ENCODE peak calls at places on chromosome 19, in eight cellular contexts. One of them, this sample, is unnamed.

GRCh38 chr19:58182989-58183821 is at the start of gene ZNF274:
- DNase-seq in fibroblast of mammary gland: peak; percentile 96
- DNase-seq in RWPE2: peak; percentile 92
- DNase-seq in Caco-2: peak; percentile 97
- DNase-seq in cardiac fibroblast: peak; percentile 98
- DNase-seq in fibroblast of pulmonary artery: peak; percentile 94
- DNase-seq in A549: peak; percentile 96
- DNase-seq in CD8-positive, alpha-beta T cell: peak; percentile 95
- DNase-seq in this sample: peak; percentile 88

GRCh38 chr19:11378319-11379189 is 4.1 kb downstream of the SWSAP1 start:
- DNase-seq in fibroblast of mammary gland: peak; percentile 90
- DNase-seq in RWPE2: no peak
- DNase-seq in Caco-2: peak; percentile 50
- DNase-seq in cardiac fibroblast: peak; percentile 88
- DNase-seq in fibroblast of pulmonary artery: peak; percentile 66
- DNase-seq in A549: peak; percentile 62
- DNase-seq in CD8-positive, alpha-beta T cell: no peak
- DNase-seq in this sample: peak; percentile 81

GRCh38 chr19:15452111-15453047 is 2.6 kb upstream of the WIZ start:
- DNase-seq in fibroblast of mammary gland: peak; percentile 82
- DNase-seq in RWPE2: peak; percentile 83
- DNase-seq in Caco-2: peak; percentile 62
- DNase-seq in cardiac fibroblast: peak; percentile 88
- DNase-seq in fibroblast of pulmonary artery: peak; percentile 86
- DNase-seq in A549: peak; percentile 71
- DNase-seq in CD8-positive, alpha-beta T cell: no peak
- DNase-seq in this sample: no peak

GRCh38 chr19:14116918-14117578 is 514 bp downstream of the PRKACA start:
- DNase-seq in fibroblast of mammary gland: no peak
- DNase-seq in RWPE2: no peak
- DNase-seq in Caco-2: no peak
- DNase-seq in cardiac fibroblast: no peak
- DNase-seq in fibroblast of pulmonary artery: no peak
- DNase-seq in A549: no peak
- DNase-seq in CD8-positive, alpha-beta T cell: no peak
- DNase-seq in this sample: no peak

GRCh38 chr19:44566984-44567383 is 37.5 kb upstream of the CEACAM20 start:
- DNase-seq in fibroblast of mammary gland: no peak
- DNase-seq in RWPE2: no peak
- DNase-seq in Caco-2: no peak
- DNase-seq in cardiac fibroblast: no peak
- DNase-seq in fibroblast of pulmonary artery: no peak
- DNase-seq in A549: no peak
- DNase-seq in CD8-positive, alpha-beta T cell: no peak
- DNase-seq in this sample: no peak

GRCh38 chr19:53865918-53866696 is 1.6 kb upstream of the MYADM start:
- DNase-seq in fibroblast of mammary gland: peak; percentile 45
- DNase-seq in RWPE2: no peak
- DNase-seq in Caco-2: peak; percentile 56
- DNase-seq in cardiac fibroblast: peak; percentile 66
- DNase-seq in fibroblast of pulmonary artery: peak; percentile 63
- DNase-seq in A549: peak; percentile 78
- DNase-seq in CD8-positive, alpha-beta T cell: peak; percentile 65
- DNase-seq in this sample: peak; percentile 64

GRCh38 chr19:51602189-51602854 is 27.9 kb downstream of the SIGLEC5 start:
- DNase-seq in fibroblast of mammary gland: no peak
- DNase-seq in RWPE2: no peak
- DNase-seq in Caco-2: no peak
- DNase-seq in cardiac fibroblast: no peak
- DNase-seq in fibroblast of pulmonary artery: no peak
- DNase-seq in A549: no peak
- DNase-seq in CD8-positive, alpha-beta T cell: no peak
- DNase-seq in this sample: no peak

GRCh38 chr19:15200575-15201364 is at the start of gene NOTCH3:
- DNase-seq in fibroblast of mammary gland: no peak
- DNase-seq in RWPE2: no peak
- DNase-seq in Caco-2: no peak
- DNase-seq in cardiac fibroblast: no peak
- DNase-seq in fibroblast of pulmonary artery: no peak
- DNase-seq in A549: no peak
- DNase-seq in CD8-positive, alpha-beta T cell: no peak
- DNase-seq in this sample: no peak

DNA sequence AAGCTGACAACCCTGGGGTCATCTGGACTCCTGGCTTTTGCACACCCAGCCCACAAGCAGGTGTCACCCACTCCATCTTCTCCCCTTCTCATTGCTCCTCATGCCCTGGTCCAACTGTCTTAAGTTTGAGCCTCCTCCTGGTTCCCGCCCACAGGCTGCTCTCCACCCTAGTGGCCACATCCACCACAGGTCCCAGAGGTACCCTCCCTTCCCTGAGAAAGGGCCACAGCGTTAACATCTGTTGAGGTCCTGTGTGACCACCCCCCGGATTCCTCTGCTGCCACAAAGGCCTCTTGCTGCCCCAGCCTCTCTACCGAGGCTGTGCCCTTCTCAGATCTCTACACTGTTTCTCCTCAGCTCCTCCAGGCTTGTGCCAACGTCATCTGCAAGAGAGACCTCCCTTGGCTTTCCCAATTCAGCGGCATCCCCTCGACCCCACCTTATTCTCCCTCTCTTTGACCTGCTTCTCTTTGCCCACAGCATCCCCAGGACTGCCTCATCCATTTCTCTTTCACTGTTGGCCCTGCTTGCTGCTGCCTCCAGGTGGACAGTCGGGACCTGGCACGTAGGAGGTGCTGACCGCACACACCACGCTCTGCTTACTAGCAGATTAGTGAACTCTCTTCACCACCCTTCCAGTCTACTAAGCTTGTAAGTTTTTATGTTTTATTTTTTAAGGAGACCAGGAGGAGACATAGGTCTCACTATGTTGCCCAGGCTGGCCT is 33.3 kb downstream of the SUGP2 start:
- DNase-seq in fibroblast of mammary gland: peak; percentile 11
- DNase-seq in RWPE2: no peak
- DNase-seq in Caco-2: no peak
- DNase-seq in cardiac fibroblast: peak; percentile 24
- DNase-seq in fibroblast of pulmonary artery: peak; percentile 35
- DNase-seq in A549: no peak
- DNase-seq in CD8-positive, alpha-beta T cell: no peak
- DNase-seq in this sample: no peak
- TF ChIP-seq CTCF in fibroblast of mammary gland: peak; percentile 26
- TF ChIP-seq CTCF in RWPE2: peak; percentile 10
- TF ChIP-seq CTCF in Caco-2: no peak
- TF ChIP-seq CTCF in cardiac fibroblast: peak; percentile 40
- TF ChIP-seq CTCF in fibroblast of pulmonary artery: peak; percentile 38
- TF ChIP-seq CTCF in A549: no peak
- TF ChIP-seq CTCF in CD8-positive, alpha-beta T cell: no peak
- TF ChIP-seq CTCF in this sample: peak; percentile 54

GRCh38 chr19:49165865-49166301 is 8.3 kb downstream of the TRPM4 start:
- DNase-seq in fibroblast of mammary gland: no peak
- DNase-seq in RWPE2: no peak
- DNase-seq in Caco-2: no peak
- DNase-seq in cardiac fibroblast: no peak
- DNase-seq in fibroblast of pulmonary artery: no peak
- DNase-seq in A549: no peak
- DNase-seq in CD8-positive, alpha-beta T cell: no peak
- DNase-seq in this sample: no peak
- TF ChIP-seq CTCF in fibroblast of mammary gland: no peak
- TF ChIP-seq CTCF in RWPE2: no peak
- TF ChIP-seq CTCF in Caco-2: no peak
- TF ChIP-seq CTCF in cardiac fibroblast: no peak
- TF ChIP-seq CTCF in fibroblast of pulmonary artery: no peak
- TF ChIP-seq CTCF in A549: no peak
- TF ChIP-seq CTCF in CD8-positive, alpha-beta T cell: no peak
- TF ChIP-seq CTCF in this sample: peak; percentile 10

GRCh38 chr19:48596679-48597465 is 9.7 kb upstream of the SPACA4 start:
- DNase-seq in fibroblast of mammary gland: no peak
- DNase-seq in RWPE2: no peak
- DNase-seq in Caco-2: no peak
- DNase-seq in cardiac fibroblast: no peak
- DNase-seq in fibroblast of pulmonary artery: no peak
- DNase-seq in A549: no peak
- DNase-seq in CD8-positive, alpha-beta T cell: peak; percentile 55
- DNase-seq in this sample: no peak
- TF ChIP-seq CTCF in fibroblast of mammary gland: no peak
- TF ChIP-seq CTCF in RWPE2: no peak
- TF ChIP-seq CTCF in Caco-2: no peak
- TF ChIP-seq CTCF in cardiac fibroblast: no peak
- TF ChIP-seq CTCF in fibroblast of pulmonary artery: no peak
- TF ChIP-seq CTCF in A549: no peak
- TF ChIP-seq CTCF in CD8-positive, alpha-beta T cell: no peak
- TF ChIP-seq CTCF in this sample: no peak

DNA sequence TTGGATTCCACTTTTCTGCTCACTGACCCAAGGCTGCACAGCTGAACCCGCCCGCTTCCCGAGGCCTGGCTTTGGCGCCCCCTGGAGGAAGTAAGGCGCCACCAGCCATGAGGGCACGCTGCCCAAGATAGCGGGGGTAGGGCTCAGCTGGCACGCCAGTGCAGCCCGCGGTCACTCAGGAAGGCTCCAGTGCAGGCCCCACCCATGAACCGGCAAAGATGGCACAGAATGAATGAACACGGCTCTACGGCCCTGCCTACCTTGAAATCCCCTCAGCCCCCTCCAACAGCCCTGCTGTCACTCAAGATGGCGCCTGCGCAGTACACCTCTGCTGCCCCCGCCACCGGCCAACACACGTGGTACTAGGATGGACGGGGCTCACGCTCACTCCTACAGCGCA is 3.0 kb downstream of the PEG3 start:
- DNase-seq in fibroblast of mammary gland: peak; percentile 45
- DNase-seq in RWPE2: no peak
- DNase-seq in Caco-2: no peak
- DNase-seq in cardiac fibroblast: no peak
- DNase-seq in fibroblast of pulmonary artery: peak; percentile 22
- DNase-seq in A549: no peak
- DNase-seq in CD8-positive, alpha-beta T cell: no peak
- DNase-seq in this sample: no peak
- TF ChIP-seq CTCF in fibroblast of mammary gland: peak; percentile 23
- TF ChIP-seq CTCF in RWPE2: no peak
- TF ChIP-seq CTCF in Caco-2: peak; percentile 21
- TF ChIP-seq CTCF in cardiac fibroblast: peak; percentile 2
- TF ChIP-seq CTCF in fibroblast of pulmonary artery: no peak
- TF ChIP-seq CTCF in A549: no peak
- TF ChIP-seq CTCF in CD8-positive, alpha-beta T cell: no peak
- TF ChIP-seq CTCF in this sample: no peak

GRCh38 chr19:7258840-7259395 is 35.3 kb downstream of the INSR start:
- DNase-seq in fibroblast of mammary gland: no peak
- DNase-seq in RWPE2: no peak
- DNase-seq in Caco-2: no peak
- DNase-seq in cardiac fibroblast: no peak
- DNase-seq in fibroblast of pulmonary artery: no peak
- DNase-seq in A549: no peak
- DNase-seq in CD8-positive, alpha-beta T cell: no peak
- DNase-seq in this sample: no peak
- TF ChIP-seq CTCF in fibroblast of mammary gland: no peak
- TF ChIP-seq CTCF in RWPE2: no peak
- TF ChIP-seq CTCF in Caco-2: no peak
- TF ChIP-seq CTCF in cardiac fibroblast: no peak
- TF ChIP-seq CTCF in fibroblast of pulmonary artery: no peak
- TF ChIP-seq CTCF in A549: no peak
- TF ChIP-seq CTCF in CD8-positive, alpha-beta T cell: no peak
- TF ChIP-seq CTCF in this sample: no peak

DNA sequence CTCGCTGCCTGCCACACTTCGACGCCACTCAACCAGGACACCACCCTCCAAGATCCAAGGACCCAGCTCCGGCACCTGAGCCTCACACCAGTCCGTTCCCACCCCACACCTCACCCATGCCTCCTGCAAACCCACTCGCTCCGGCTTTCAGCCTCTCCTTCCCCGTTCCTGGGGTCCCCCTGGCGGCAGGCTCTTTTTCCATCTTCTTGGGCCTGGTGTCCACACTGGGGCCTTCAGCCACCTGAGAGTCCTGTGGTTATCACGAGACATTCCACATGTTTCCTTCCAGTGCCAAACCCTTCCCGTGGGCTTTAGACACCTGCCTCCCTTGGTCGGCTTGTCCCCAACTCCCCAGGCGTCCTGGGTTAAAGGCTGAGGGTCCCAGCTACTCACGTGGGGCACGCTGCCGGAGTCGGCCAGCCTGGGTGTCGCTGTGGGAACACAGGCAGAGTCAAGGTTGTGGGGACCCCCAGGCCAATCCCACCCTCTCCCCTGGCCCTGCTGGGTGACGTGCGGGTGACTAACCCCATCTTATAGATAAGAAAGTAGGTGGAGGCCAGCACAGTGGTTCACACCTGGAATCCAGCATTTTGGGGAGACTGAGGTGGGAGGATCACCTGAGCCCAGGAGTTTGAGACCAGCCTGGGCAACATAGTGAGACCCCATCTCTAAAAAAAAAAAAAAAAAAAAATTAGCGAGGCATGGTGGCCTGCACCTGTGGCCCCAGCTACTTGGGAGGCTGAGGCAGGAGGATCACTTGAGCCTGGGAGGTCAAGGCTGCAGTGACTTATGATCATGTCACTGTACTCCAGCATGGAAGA is 2.0 kb downstream of the JSRP1 start:
- DNase-seq in fibroblast of mammary gland: no peak
- DNase-seq in RWPE2: peak; percentile 58
- DNase-seq in Caco-2: no peak
- DNase-seq in cardiac fibroblast: no peak
- DNase-seq in fibroblast of pulmonary artery: peak; percentile 49
- DNase-seq in A549: no peak
- DNase-seq in CD8-positive, alpha-beta T cell: no peak
- DNase-seq in this sample: no peak
- TF ChIP-seq CTCF in fibroblast of mammary gland: peak; percentile 21
- TF ChIP-seq CTCF in RWPE2: no peak
- TF ChIP-seq CTCF in Caco-2: no peak
- TF ChIP-seq CTCF in cardiac fibroblast: peak; percentile 43
- TF ChIP-seq CTCF in fibroblast of pulmonary artery: peak; percentile 64
- TF ChIP-seq CTCF in A549: no peak
- TF ChIP-seq CTCF in CD8-positive, alpha-beta T cell: no peak
- TF ChIP-seq CTCF in this sample: no peak

GRCh38 chr19:41399525-41399924 is 1.9 kb downstream of the BCKDHA start:
- DNase-seq in fibroblast of mammary gland: no peak
- DNase-seq in RWPE2: no peak
- DNase-seq in Caco-2: no peak
- DNase-seq in cardiac fibroblast: no peak
- DNase-seq in fibroblast of pulmonary artery: no peak
- DNase-seq in A549: no peak
- DNase-seq in CD8-positive, alpha-beta T cell: no peak
- DNase-seq in this sample: no peak
- TF ChIP-seq CTCF in fibroblast of mammary gland: no peak
- TF ChIP-seq CTCF in RWPE2: no peak
- TF ChIP-seq CTCF in Caco-2: no peak
- TF ChIP-seq CTCF in cardiac fibroblast: no peak
- TF ChIP-seq CTCF in fibroblast of pulmonary artery: no peak
- TF ChIP-seq CTCF in A549: no peak
- TF ChIP-seq CTCF in CD8-positive, alpha-beta T cell: no peak
- TF ChIP-seq CTCF in this sample: no peak

This sample was measured in HFFc6.